ENCODE peak calls at places on chromosomes 11 and 22, in ten cellular contexts. K, Z, H, R, Q, W, L, U, N and J are unnamed samples. For H3K4me1 and H3K27me3, the result is how much of the 10 kb centered on the place peaks cover.

GRCh38 chr11:12028303-12028702 is 19.9 kb upstream of the DKK3 start:
- DNase-seq in K (no peak), Z (no peak), H (no peak), R (no peak), Q (no peak), W (no peak), L (no peak), U (no peak), N (no peak), J (no peak)

GRCh38 chr11:74318241-74318932 is 6.9 kb upstream of the P4HA3 start:
- DNase-seq in K (no peak), Z (no peak), H (no peak), R (no peak), Q (no peak), W (no peak), L (no peak), U (no peak), N (no peak), J (no peak)

GRCh38 chr11:116312560-116313340 is 460.0 kb downstream of the BUD13 start:
- DNase-seq in K (peak), Z (peak), H (no peak), R (no peak), Q (no peak), W (peak), L (peak), U (peak), N (peak), J (peak)

GRCh38 chr11:68504432-68505066 is 44.0 kb downstream of the PPP6R3 start:
- DNase-seq in K (no peak), Z (no peak), H (no peak), R (no peak), Q (no peak), W (no peak), L (no peak), U (no peak), N (no peak), J (no peak)

GRCh38 chr11:110337570-110338193 is 41.3 kb upstream of the RDX start:
- DNase-seq in K (no peak), Z (no peak), H (no peak), R (peak), Q (no peak), W (no peak), L (no peak), U (no peak), N (peak), J (no peak)

GRCh38 chr11:128757886-128758612 is 64.2 kb downstream of the FLI1 start:
- DNase-seq in K (peak), Z (no peak), H (no peak), R (no peak), Q (no peak), W (no peak), L (peak), U (no peak), N (no peak), J (no peak)

GRCh38 chr11:3609416-3610265 is 32.2 kb downstream of the ART5 start:
- DNase-seq in K (peak), Z (no peak), H (peak), R (peak), Q (peak), W (no peak), L (no peak), U (no peak), N (peak), J (no peak)

GRCh38 chr11:93051181-93051580 is 81.7 kb downstream of the MTNR1B start:
- DNase-seq in K (no peak), Z (no peak), H (no peak), R (no peak), Q (no peak), W (no peak), L (no peak), U (no peak), N (no peak), J (no peak)

GRCh38 chr11:83918471-83918870 is 632.3 kb upstream of the CCDC90B start:
- DNase-seq in K (no peak), Z (peak), H (no peak), R (no peak), Q (no peak), W (no peak), L (no peak), U (peak), N (no peak), J (no peak)

GRCh38 chr11:67698247-67698646 is 23.8 kb upstream of the ALDH3B2 start:
- DNase-seq in K (no peak), Z (no peak), H (no peak), R (peak), Q (no peak), W (no peak), L (no peak), U (no peak), N (no peak), J (no peak)

GRCh38 chr11:11973361-11973800 is 35.0 kb downstream of the DKK3 start:
- DNase-seq in K (no peak), Z (peak), H (no peak), R (no peak), Q (peak), W (peak), L (peak), U (peak), N (no peak), J (no peak)

GRCh38 chr11:92050305-92050704 is 174.3 kb upstream of the FAT3 start:
- DNase-seq in K (no peak), Z (no peak), H (no peak), R (no peak), Q (no peak), W (no peak), L (no peak), U (no peak), N (no peak), J (no peak)

GRCh38 chr11:67996622-67997459 is 7.1 kb downstream of the UNC93B1 start:
- DNase-seq in K (peak), Z (peak), H (peak), R (peak), Q (peak), W (no peak), L (peak), U (peak), N (no peak), J (peak)

GRCh38 chr11:107799245-107799859 is 59.2 kb downstream of the SLC35F2 start:
- DNase-seq in K (peak), Z (peak), H (peak), R (peak), Q (peak), W (peak), L (peak), U (peak), N (peak), J (peak)

GRCh38 chr22:22195265-22196017 is 49.1 kb upstream of the VPREB1 start:
- DNase-seq in K (peak), Z (peak), H (peak), R (peak), Q (peak), W (no peak), L (peak), U (peak), N (peak), J (peak)

GRCh38 chr11:112634551-112634950 is 326.7 kb upstream of the NCAM1 start:
- DNase-seq in K (no peak), Z (no peak), H (no peak), R (peak), Q (no peak), W (no peak), L (no peak), U (no peak), N (no peak), J (no peak)

GRCh38 chr11:61357233-61357893 is 4.3 kb downstream of the CYB561A3 start:
- DNase-seq in K (peak), Z (no peak), H (no peak), R (no peak), Q (no peak), W (no peak), L (no peak), U (no peak), N (no peak), J (no peak)

GRCh38 chr11:888290-889212 is 22.1 kb downstream of the CHID1 start:
- DNase-seq in K (no peak), Z (no peak), H (no peak), R (no peak), Q (no peak), W (no peak), L (no peak), U (no peak), N (no peak), J (no peak)

GRCh38 chr11:116042125-116042524 is 537.9 kb upstream of the CADM1 start:
- DNase-seq in K (no peak), Z (no peak), H (no peak), R (no peak), Q (no peak), W (no peak), L (no peak), U (no peak), N (no peak), J (no peak)

GRCh38 chr11:62217191-62217748 is 8.8 kb downstream of the SCGB2A1 start:
- DNase-seq in K (no peak), Z (no peak), H (no peak), R (peak), Q (peak), W (no peak), L (no peak), U (no peak), N (no peak), J (no peak)

GRCh38 chr11:27468643-27469332 is 3.8 kb downstream of the LGR4 start:
- DNase-seq in K (no peak), Z (no peak), H (no peak), R (no peak), Q (no peak), W (no peak), L (no peak), U (no peak), N (no peak), J (peak)

GRCh38 chr11:33694346-33695050 is 6.1 kb downstream of the C11orf91 start:
- DNase-seq in K (no peak), Z (no peak), H (no peak), R (no peak), Q (no peak), W (no peak), L (no peak), U (no peak), N (no peak), J (no peak)

GRCh38 chr22:26617251-26618199 is at the start of gene CRYBB1:
- DNase-seq in K (peak), Z (peak), H (peak), R (peak), Q (no peak), W (no peak), L (peak), U (peak), N (no peak), J (no peak)

GRCh38 chr22:35275580-35275979 is 18.3 kb downstream of the HMGXB4 start:
- DNase-seq in K (no peak), Z (no peak), H (no peak), R (no peak), Q (no peak), W (no peak), L (no peak), U (no peak), N (no peak), J (no peak)

GRCh38 chr11:75182652-75183051 is 31.7 kb downstream of the SLCO2B1 start:
- DNase-seq in K (no peak), Z (no peak), H (no peak), R (no peak), Q (no peak), W (no peak), L (no peak), U (no peak), N (no peak), J (no peak)

GRCh38 chr11:76617553-76618265 is 52.8 kb downstream of the LRRC32 start:
- DNase-seq in K (no peak), Z (no peak), H (no peak), R (no peak), Q (no peak), W (no peak), L (no peak), U (no peak), N (no peak), J (no peak)

GRCh38 chr11:18457435-18457834 is 1.8 kb downstream of the LDHAL6A start:
- DNase-seq in K (peak), Z (no peak), H (no peak), R (peak), Q (no peak), W (no peak), L (no peak), U (no peak), N (peak), J (no peak)

GRCh38 chr11:61820174-61820573 is 3.4 kb upstream of the FADS1 start:
- DNase-seq in K (no peak), Z (no peak), H (no peak), R (no peak), Q (no peak), W (no peak), L (no peak), U (no peak), N (no peak), J (no peak)

GRCh38 chr11:123211981-123212380 is 16.9 kb upstream of the CLMP start:
- DNase-seq in K (no peak), Z (no peak), H (no peak), R (no peak), Q (no peak), W (no peak), L (no peak), U (no peak), N (no peak), J (no peak)
- H3K4me3 ChIP-seq in K (no peak), Z (no peak), H (no peak), R (no peak), Q (no peak), W (no peak), L (no peak), U (no peak), N (no peak), J (no peak)

DNA sequence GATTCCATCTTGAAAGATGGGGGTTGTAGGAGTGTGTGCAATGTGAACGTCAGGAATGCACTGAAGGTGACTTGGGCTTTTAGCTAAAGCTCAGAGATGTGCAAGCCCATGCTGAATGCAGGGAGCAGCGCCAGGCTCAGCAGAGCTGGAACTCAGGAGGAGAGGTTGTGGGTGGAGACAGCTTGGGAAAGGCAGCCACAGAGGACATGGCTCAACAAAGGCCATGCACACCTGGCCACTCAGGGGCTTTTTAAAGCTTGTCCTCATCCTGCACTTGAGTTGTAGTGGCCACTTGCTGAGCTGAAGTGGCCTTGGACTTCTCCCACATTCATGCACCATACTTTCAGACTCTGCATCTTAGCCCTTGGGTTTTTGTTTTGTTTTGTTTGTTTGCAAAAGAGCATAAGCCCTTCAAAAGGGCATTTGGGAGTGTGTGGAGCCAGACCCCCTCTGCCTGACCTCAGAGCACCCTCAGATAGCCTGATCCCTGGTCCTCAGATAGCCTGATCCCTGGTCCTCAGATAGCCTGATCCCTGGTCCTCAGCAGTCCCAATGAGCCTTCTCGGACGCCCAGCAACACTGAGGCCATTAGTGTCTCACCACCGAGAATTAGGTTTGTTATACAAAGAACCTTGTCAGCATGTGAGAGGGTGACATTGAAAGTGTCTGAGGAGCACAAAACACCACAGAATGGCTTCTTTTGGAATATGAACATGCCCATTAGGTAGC is 12.5 kb upstream of the TMA7B start:
- DNase-seq in K (no peak), Z (no peak), H (no peak), R (no peak), Q (peak), W (no peak), L (no peak), U (no peak), N (no peak), J (no peak)
- H3K4me1 ChIP-seq in K (under half), Z (under half), H (under half), R (under half), Q (under half), W (under half), L (under half), U (under half), N (under half), J (under half)

GRCh38 chr11:8267280-8267679 is 3.6 kb upstream of the LMO1 start:
- DNase-seq in K (peak), Z (no peak), H (no peak), R (no peak), Q (no peak), W (peak), L (no peak), U (no peak), N (no peak), J (no peak)
- H3K27me3 ChIP-seq in K (under half), Z (half or more), H (under half), R (under half), Q (half or more), W (under half), L (half or more), U (under half), N (under half), J (under half)

GRCh38 chr22:46026907-46027218 is 49.9 kb upstream of the WNT7B start:
- DNase-seq in K (no peak), Z (no peak), H (no peak), R (no peak), Q (no peak), W (peak), L (no peak), U (no peak), N (no peak), J (no peak)

GRCh38 chr22:46024136-46024840 is 47.3 kb upstream of the WNT7B start:
- DNase-seq in K (peak), Z (no peak), H (no peak), R (no peak), Q (no peak), W (peak), L (no peak), U (no peak), N (no peak), J (peak)

GRCh38 chr22:46025225-46025972 is 48.4 kb upstream of the WNT7B start:
- DNase-seq in K (peak), Z (no peak), H (no peak), R (no peak), Q (no peak), W (peak), L (no peak), U (no peak), N (no peak), J (peak)

GRCh38 chr22:46027219-46028068 is 50.5 kb upstream of the WNT7B start:
- DNase-seq in K (peak), Z (peak), H (no peak), R (peak), Q (peak), W (peak), L (peak), U (peak), N (peak), J (peak)

GRCh38 chr22:46025973-46026906 is 49.3 kb upstream of the WNT7B start:
- DNase-seq in K (peak), Z (no peak), H (no peak), R (no peak), Q (no peak), W (peak), L (no peak), U (no peak), N (no peak), J (no peak)
- H3K4me3 ChIP-seq in K (no peak), Z (no peak), H (peak), R (no peak), Q (no peak), W (no peak), L (no peak), U (peak), N (peak), J (no peak)

DNA sequence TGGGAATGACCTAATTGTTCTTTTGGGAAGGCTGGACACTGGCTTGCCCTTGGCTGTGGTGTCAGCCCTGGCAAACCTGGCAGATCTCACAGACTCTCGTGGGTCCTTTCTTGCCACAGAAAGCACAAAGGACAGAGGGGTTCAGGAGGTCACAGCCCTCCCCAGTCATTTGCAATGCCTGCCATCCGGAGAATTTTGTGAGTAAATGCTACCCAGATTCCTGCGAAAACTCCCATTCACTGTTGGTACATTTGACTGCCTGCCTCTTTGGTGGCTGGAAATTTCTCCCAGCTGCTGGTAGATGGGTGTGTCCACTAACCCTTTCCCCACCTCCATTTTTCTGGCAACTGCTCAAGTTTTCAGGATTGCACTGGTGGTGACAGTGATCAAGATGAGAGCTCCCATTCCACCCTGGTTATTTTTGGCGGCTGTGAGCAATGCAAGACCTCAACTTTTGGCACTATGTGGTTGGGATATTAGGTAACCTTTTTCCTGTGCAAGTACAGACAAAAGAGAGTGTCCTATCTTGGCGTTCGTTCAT is 155.7 kb downstream of the NAV2 start:
- DNase-seq in K (no peak), Z (peak), H (no peak), R (peak), Q (no peak), W (peak), L (peak), U (no peak), N (peak), J (no peak)
- H3K4me1 ChIP-seq in K (under half), Z (half or more), H (under half), R (under half), Q (under half), W (under half), L (under half), U (half or more), N (under half), J (under half)

GRCh38 chr11:45860348-45860747 is 13.1 kb downstream of the CRY2 start:
- DNase-seq in K (no peak), Z (no peak), H (no peak), R (no peak), Q (no peak), W (no peak), L (no peak), U (no peak), N (no peak), J (no peak)
- H3K27me3 ChIP-seq in K (under half), Z (under half), H (under half), R (under half), Q (under half), W (under half), L (under half), U (under half), N (under half), J (under half)